ENCODE peak calls at places on chromosomes 11 and 22, in seven cellular contexts. C is tibial nerve, T is endothelial cell of umbilical vein, N is HCT116, X is esophagus squamous epithelium, A is suprapubic skin, R is right lobe of liver. M is an unnamed sample.

GRCh38 chr11:120573756-120574354 is 62.3 kb downstream of the GRIK4 start:
- DNase-seq in C (no peak), T (no peak), N (no peak), X (no peak), A (no peak), R (no peak), M (no peak)

GRCh38 chr22:43993072-43993760 is 30.9 kb upstream of the PARVB start:
- DNase-seq in C (peak; percentile 60), T (peak; percentile 53), N (peak; percentile 21), X (no peak), A (no peak), R (no peak), M (peak; percentile 17)

GRCh38 chr22:25081409-25081824 is 118.2 kb upstream of the CRYBB3 start:
- DNase-seq in C (peak; percentile 36), T (peak; percentile 59), N (peak; percentile 15), X (no peak), A (no peak), R (no peak), M (peak; percentile 26)

GRCh38 chr11:7300281-7300680 is 48.6 kb downstream of the SYT9 start:
- DNase-seq in C (no peak), T (no peak), N (no peak), X (no peak), A (no peak), R (no peak), M (no peak)

GRCh38 chr11:75560644-75561043 is 1.4 kb upstream of the SERPINH1 start:
- DNase-seq in C (no peak), T (no peak), N (no peak), X (no peak), A (no peak), R (no peak), M (no peak)

GRCh38 chr11:86162257-86162656 is 82.3 kb upstream of the EED start:
- DNase-seq in C (peak; percentile 36), T (peak; percentile 32), N (no peak), X (no peak), A (no peak), R (no peak), M (peak; percentile 56)

GRCh38 chr11:102155676-102156075 is 45.4 kb downstream of the YAP1 start:
- DNase-seq in C (no peak), T (no peak), N (no peak), X (no peak), A (no peak), R (no peak), M (no peak)

GRCh38 chr11:76086713-76087635 is 119.3 kb downstream of the WNT11 start:
- DNase-seq in C (no peak), T (no peak), N (no peak), X (no peak), A (no peak), R (no peak), M (peak; percentile 7)

GRCh38 chr22:42353883-42354727 is 78.1 kb downstream of the NFAM1 start:
- DNase-seq in C (no peak), T (no peak), N (no peak), X (no peak), A (no peak), R (no peak), M (no peak)

GRCh38 chr11:134032501-134033091 is 36.3 kb upstream of the JAM3 start:
- DNase-seq in C (no peak), T (no peak), N (no peak), X (no peak), A (no peak), R (no peak), M (no peak)

GRCh38 chr11:112617977-112618829 is 343.0 kb upstream of the NCAM1 start:
- DNase-seq in C (no peak), T (no peak), N (no peak), X (no peak), A (no peak), R (no peak), M (no peak)

GRCh38 chr22:44963832-44964721 is 45.7 kb downstream of the PHF21B start:
- DNase-seq in C (no peak), T (no peak), N (no peak), X (no peak), A (no peak), R (no peak), M (no peak)

GRCh38 chr11:59214141-59214893 is 1.6 kb upstream of the MPEG1 start:
- DNase-seq in C (no peak), T (no peak), N (no peak), X (no peak), A (no peak), R (no peak), M (no peak)
- TF ChIP-seq POLR2A in C (no peak), T (no peak), N (no peak), X (no peak), A (no peak), R (no peak), M (no peak)

GRCh38 chr22:46070722-46071450 is 79.4 kb upstream of the PPARA start:
- DNase-seq in C (no peak), T (peak; percentile 57), N (no peak), X (no peak), A (peak; percentile 79), R (peak; percentile 81), M (no peak)

GRCh38 chr22:46068176-46068907 is 82.0 kb upstream of the PPARA start:
- DNase-seq in C (no peak), T (peak; percentile 71), N (no peak), X (no peak), A (no peak), R (no peak), M (no peak)

GRCh38 chr22:46070215-46070721 is 80.1 kb upstream of the PPARA start:
- DNase-seq in C (peak; percentile 71), T (peak; percentile 52), N (no peak), X (no peak), A (peak; percentile 94), R (peak; percentile 90), M (no peak)

GRCh38 chr22:46068908-46069481 is 81.3 kb upstream of the PPARA start:
- DNase-seq in C (no peak), T (no peak), N (no peak), X (no peak), A (peak; percentile 69), R (peak; percentile 50), M (no peak)

GRCh38 chr22:46069518-46070214 is 80.7 kb upstream of the PPARA start:
- DNase-seq in C (peak; percentile 95), T (peak; percentile 92), N (peak; percentile 91), X (no peak), A (peak; percentile 94), R (peak; percentile 91), M (no peak)
- TF ChIP-seq POLR2A in C (peak; percentile 55), T (peak; percentile 92), N (peak; percentile 80), X (peak; percentile 83), A (peak; percentile 66), R (peak; percentile 86), M (peak; percentile 44)

DNA sequence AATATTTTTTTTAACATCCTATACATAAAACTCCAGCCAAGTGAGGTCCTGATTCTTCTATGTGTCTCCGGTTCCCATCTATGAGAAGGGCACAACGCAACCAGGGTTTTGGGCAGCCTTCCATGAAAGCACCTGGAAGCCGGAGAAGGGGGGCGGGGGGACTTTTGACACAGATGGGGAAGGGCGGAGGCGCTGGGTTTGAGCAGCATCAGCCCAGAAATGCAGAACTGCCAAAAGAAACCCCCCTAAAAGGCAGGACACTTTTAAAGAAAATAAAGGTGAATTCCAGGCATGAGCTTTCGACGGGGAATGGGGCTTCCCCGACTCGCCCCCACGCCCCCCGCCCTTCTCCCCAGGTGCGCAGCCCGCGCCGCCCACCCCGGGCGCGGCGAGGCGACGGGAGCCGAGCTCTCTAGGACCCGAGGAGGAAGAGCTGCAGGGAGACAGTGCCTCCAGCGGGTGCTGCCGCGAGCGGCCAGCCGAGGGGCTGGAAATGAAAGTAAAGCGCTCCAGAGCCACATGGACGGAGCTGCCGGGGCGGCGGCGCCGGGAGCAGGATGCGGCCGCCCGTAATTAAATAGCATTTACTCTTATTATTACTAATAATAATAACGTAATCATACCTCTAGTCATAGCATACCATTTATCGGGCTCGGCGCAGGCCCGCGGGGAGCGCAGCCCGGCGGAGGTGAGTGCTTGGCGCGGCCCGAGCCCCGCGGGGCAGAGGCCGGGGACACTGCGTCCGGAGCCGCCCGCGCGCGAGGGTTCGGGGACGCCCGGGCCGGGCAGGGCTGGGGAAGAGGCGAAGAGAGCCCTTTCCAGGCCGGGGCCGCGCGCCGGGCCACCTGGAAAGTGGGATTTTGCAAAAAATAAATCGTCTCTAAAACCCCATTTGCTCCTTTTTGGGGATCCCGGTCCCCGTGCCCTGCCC is at the start of gene ZC3H7B:
- DNase-seq in C (peak; percentile 58), T (peak; percentile 80), N (no peak), X (no peak), A (peak; percentile 87), R (peak; percentile 83), M (peak; percentile 77)
- TF ChIP-seq POLR2A in C (no peak), T (peak; percentile 85), N (peak; percentile 89), X (peak; percentile 52), A (peak; percentile 26), R (peak; percentile 86), M (peak; percentile 44)

DNA sequence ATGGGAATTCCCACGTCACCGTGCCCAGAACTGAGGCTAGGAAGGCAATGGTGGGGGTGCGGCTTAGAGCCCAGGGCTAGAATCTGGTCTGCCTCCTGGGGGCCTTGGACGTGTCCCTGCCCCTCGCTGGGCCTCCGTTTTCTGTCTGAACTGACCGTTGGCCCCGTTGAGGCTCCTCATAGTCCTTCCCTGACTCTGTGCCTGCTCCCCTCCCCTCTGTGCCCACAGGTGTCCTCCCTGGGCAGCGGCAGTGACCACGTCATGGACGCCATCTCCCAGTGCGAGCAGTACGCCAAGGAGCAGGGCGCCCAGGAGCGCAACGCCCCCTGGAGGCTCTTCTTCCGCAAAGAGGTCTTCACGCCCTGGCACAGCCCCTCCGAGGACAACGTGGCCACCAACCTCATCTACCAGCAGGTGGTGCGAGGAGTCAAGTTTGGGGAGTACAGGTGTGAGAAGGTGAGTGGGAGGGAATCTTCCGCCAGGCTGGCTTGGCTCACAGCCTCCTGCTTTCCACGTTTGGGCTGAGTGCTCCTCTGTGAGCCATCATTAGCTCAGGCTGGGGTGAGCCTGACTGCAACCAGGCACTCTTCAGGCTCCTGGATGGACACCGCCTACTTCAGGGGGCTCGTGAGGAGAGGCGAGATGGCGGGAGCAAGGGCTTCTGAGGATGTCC is 63.9 kb downstream of the MYO7A start:
- DNase-seq in C (no peak), T (no peak), N (peak; percentile 93), X (no peak), A (no peak), R (no peak), M (no peak)
- TF ChIP-seq POLR2A in C (no peak), T (no peak), N (peak; percentile 2), X (no peak), A (no peak), R (no peak), M (no peak)

DNA sequence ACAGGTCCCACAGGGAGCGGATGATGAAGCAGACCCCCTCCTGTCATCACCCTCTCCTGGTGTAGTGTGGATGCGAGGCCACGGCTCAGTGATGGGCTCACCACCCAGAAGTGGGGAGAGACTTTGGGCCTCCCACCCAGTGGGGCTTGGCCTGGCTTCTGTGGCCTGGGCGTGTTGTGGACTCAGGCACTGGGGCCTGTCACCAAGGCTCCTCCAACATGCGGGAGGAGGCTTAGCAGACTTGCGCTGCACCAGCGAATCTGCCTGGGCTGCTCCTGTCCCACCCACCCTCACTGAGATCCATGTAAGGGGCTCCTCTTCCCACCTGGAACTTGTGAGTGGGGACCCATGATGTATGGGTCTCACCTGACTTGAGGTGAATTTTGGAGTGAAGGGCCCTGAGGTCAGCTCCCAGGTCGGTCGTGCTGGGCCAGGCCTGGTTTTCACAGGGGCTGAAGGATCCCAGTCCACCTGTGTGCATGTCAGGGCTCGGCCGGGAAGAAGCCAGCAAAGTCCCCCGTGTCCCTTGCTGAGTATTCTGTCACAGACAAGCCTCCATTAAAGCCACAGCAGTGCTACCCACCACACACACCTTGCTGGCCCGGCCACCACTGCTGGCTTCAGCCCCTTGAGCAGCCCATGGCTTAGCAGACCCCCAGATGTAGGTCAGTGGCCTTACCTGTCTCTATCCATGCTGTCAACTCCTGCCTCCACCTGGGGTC is 4.2 kb downstream of the THAP7 start:
- DNase-seq in C (no peak), T (no peak), N (no peak), X (no peak), A (no peak), R (no peak), M (no peak)
- TF ChIP-seq POLR2A in C (no peak), T (no peak), N (no peak), X (no peak), A (no peak), R (no peak), M (no peak)